ENCODE peak calls at places on chromosomes 1 and 21, in five cellular contexts. J is AG04450, W is B cell, U is AG10803, P is IMR-90. G is an unnamed sample.

GRCh38 chr1:67937010-67937409 is 103.7 kb upstream of the GNG12 start:
- DNase-seq in J (no peak), W (no peak), U (no peak), P (peak; percentile 25), G (no peak)

GRCh38 chr1:11934295-11935039 is at the start of gene PLOD1:
- DNase-seq in J (peak; percentile 71), W (peak; percentile 96), U (peak; percentile 85), P (peak; percentile 84), G (peak; percentile 65)

GRCh38 chr1:229280921-229281320 is 10.0 kb downstream of the RAB4A start:
- DNase-seq in J (no peak), W (no peak), U (no peak), P (peak; percentile 68), G (no peak)

GRCh38 chr21:33587792-33588484 is 546 bp downstream of the DONSON start:
- DNase-seq in J (no peak), W (no peak), U (peak; percentile 29), P (peak; percentile 20), G (no peak)

GRCh38 chr1:9715536-9716226 is 64.2 kb downstream of the PIK3CD start:
- DNase-seq in J (no peak), W (no peak), U (no peak), P (no peak), G (no peak)

GRCh38 chr1:149945206-149945605 is 8.5 kb upstream of the MTMR11 start:
- DNase-seq in J (no peak), W (no peak), U (no peak), P (no peak), G (no peak)

GRCh38 chr21:34844033-34844923 is 175.5 kb downstream of the CLIC6 start:
- DNase-seq in J (no peak), W (peak; percentile 38), U (no peak), P (peak; percentile 71), G (no peak)

GRCh38 chr1:165824269-165824643 is 3.2 kb upstream of the UCK2 start:
- DNase-seq in J (no peak), W (no peak), U (no peak), P (no peak), G (no peak)

GRCh38 chr1:59497616-59498015 is 200.7 kb downstream of the FGGY start:
- DNase-seq in J (no peak), W (no peak), U (no peak), P (no peak), G (no peak)

GRCh38 chr1:224801761-224802490 is 127.5 kb upstream of the DNAH14 start:
- DNase-seq in J (no peak), W (no peak), U (no peak), P (no peak), G (no peak)

GRCh38 chr1:165207774-165208359 is 148.6 kb downstream of the LMX1A start:
- DNase-seq in J (no peak), W (no peak), U (no peak), P (no peak), G (no peak)

GRCh38 chr1:108801101-108801500 is 54.6 kb downstream of the STXBP3 start:
- DNase-seq in J (no peak), W (no peak), U (peak; percentile 19), P (peak; percentile 61), G (no peak)

GRCh38 chr1:165842363-165843129 is 15.1 kb downstream of the UCK2 start:
- DNase-seq in J (no peak), W (no peak), U (peak; percentile 70), P (peak; percentile 37), G (no peak)

GRCh38 chr1:27106561-27107323 is 48.2 kb downstream of the SLC9A1 start:
- DNase-seq in J (no peak), W (peak; percentile 72), U (no peak), P (no peak), G (no peak)

GRCh38 chr1:40363721-40364120 is 9.8 kb upstream of the SMAP2 start:
- DNase-seq in J (no peak), W (peak; percentile 32), U (no peak), P (no peak), G (no peak)

GRCh38 chr21:32064511-32064910 is 191.7 kb downstream of the HUNK start:
- DNase-seq in J (no peak), W (no peak), U (no peak), P (no peak), G (no peak)

GRCh38 chr21:46675595-46676280 is 40.3 kb downstream of the PRMT2 start:
- DNase-seq in J (no peak), W (no peak), U (peak; percentile 51), P (peak; percentile 29), G (no peak)

GRCh38 chr1:167344605-167345385 is 124.1 kb downstream of the POU2F1 start:
- DNase-seq in J (no peak), W (no peak), U (no peak), P (peak; percentile 54), G (no peak)

GRCh38 chr1:3664700-3665375 is 12.5 kb downstream of the TP73 start:
- DNase-seq in J (no peak), W (no peak), U (no peak), P (no peak), G (no peak)

GRCh38 chr1:3661631-3662030 is 9.3 kb downstream of the TP73 start:
- DNase-seq in J (no peak), W (no peak), U (no peak), P (no peak), G (no peak)

GRCh38 chr1:3660704-3661103 is 8.4 kb downstream of the TP73 start:
- DNase-seq in J (no peak), W (no peak), U (no peak), P (no peak), G (no peak)

GRCh38 chr1:3662080-3662671 is 9.9 kb downstream of the TP73 start:
- DNase-seq in J (no peak), W (no peak), U (no peak), P (no peak), G (no peak)

GRCh38 chr1:3663999-3664699 is 11.8 kb downstream of the TP73 start:
- DNase-seq in J (no peak), W (no peak), U (no peak), P (no peak), G (no peak)
- TF ChIP-seq CTCF in J (no peak), W (no peak), U (no peak), P (no peak), G (no peak)

GRCh38 chr1:1344672-1345361 is 4.4 kb downstream of the DVL1 start:
- DNase-seq in J (no peak), W (no peak), U (peak; percentile 56), P (peak; percentile 69), G (no peak)
- TF ChIP-seq CTCF in J (peak; percentile 26), W (no peak), U (peak; percentile 46), P (peak; percentile 30), G (peak; percentile 35)

GRCh38 chr1:18037651-18038050 is 69.9 kb upstream of the IGSF21 start:
- DNase-seq in J (no peak), W (no peak), U (no peak), P (no peak), G (no peak)

GRCh38 chr1:18038051-18038450 is 69.5 kb upstream of the IGSF21 start:
- DNase-seq in J (no peak), W (no peak), U (no peak), P (no peak), G (no peak)

GRCh38 chr1:18035145-18035544 is 72.5 kb upstream of the IGSF21 start:
- DNase-seq in J (no peak), W (no peak), U (no peak), P (no peak), G (no peak)

DNA sequence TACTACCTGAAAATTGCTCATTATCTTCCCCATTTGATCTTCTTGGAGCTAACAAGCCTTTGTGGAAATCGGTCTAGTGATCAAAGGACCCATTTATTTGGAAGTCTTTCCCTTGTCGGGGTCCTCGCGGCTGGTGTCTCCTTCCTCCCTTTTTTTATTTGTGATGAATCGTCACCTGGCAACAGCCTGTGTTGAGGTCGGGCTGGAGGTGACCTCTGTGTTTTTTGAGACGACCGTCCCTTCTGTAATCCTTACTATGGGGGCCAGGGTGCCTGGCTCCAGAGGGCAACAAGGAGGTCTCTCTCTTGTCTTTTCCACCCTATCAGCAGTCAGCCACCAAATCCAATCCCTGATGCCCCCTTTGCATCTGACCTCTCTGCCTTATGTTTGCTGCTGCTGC is 75.1 kb upstream of the IGSF21 start:
- DNase-seq in J (no peak), W (no peak), U (no peak), P (no peak), G (no peak)
- TF ChIP-seq CTCF in J (no peak), W (no peak), U (no peak), P (no peak), G (no peak)

DNA sequence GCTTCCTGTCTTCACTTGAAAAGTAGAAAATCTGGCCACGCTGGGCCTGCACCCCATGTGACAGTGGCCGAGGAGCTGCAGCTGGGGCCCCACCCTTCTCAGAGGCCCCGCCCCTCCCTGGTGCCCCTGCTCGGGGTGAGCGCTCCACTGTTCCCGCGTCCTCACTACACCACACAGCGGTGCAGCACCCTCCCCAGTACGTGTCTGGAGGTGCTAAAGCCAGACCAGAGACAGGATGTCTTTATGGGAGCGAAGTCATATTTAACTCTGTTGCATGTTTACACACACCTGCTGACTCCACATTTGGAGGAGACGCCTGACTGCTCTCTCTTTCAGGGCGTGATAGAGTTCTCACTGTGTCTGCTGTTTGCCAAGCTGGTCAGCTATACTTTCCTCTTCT is 48.1 kb downstream of the SLC37A1 start:
- DNase-seq in J (no peak), W (no peak), U (no peak), P (no peak), G (peak; percentile 62)
- TF ChIP-seq CTCF in J (no peak), W (no peak), U (no peak), P (no peak), G (no peak)